ENCODE peak calls at places on chromosomes 1 and 21, in eight cellular contexts. K, C, J, V, X, Y, B and Z are unnamed samples.
A peak's percentile ranks its signal among the peaks of the same experiment; 100 is the strongest.

GRCh38 chr21:42031816-42032215 is 21.7 kb upstream of the ZBTB21 start:
- DNase-seq in X (no peak), K (no peak), Y (no peak), B (peak; percentile 65), V (no peak), C (no peak), J (no peak), Z (no peak)

GRCh38 chr1:225710804-225711203 is 57.9 kb upstream of the ENAH start:
- DNase-seq in C (peak; percentile 22), V (no peak), X (no peak), B (no peak), K (no peak), Y (peak; percentile 34), J (no peak), Z (peak; percentile 52)

GRCh38 chr1:243802736-243803135 is 47.3 kb downstream of the AKT3 start:
- DNase-seq in J (no peak), X (no peak), V (no peak), C (no peak), B (no peak), Y (no peak), K (no peak), Z (no peak)

GRCh38 chr1:43056981-43057391 is 98.3 kb upstream of the SLC2A1 start:
- DNase-seq in K (no peak), C (peak; percentile 65), X (no peak), B (no peak), V (no peak), Y (no peak), J (no peak), Z (no peak)

GRCh38 chr1:220378571-220379302 is 106.5 kb upstream of the RAB3GAP2 start:
- DNase-seq in Y (no peak), X (no peak), B (no peak), V (no peak), K (no peak), J (no peak), C (no peak), Z (no peak)

GRCh38 chr1:109877320-109877771 is 33.3 kb upstream of the CSF1 start:
- DNase-seq in X (peak; percentile 45), K (peak; percentile 83), V (peak; percentile 66), C (peak; percentile 94), B (no peak), Y (peak; percentile 81), J (no peak), Z (peak; percentile 87)

GRCh38 chr1:59298178-59298583 is 1.3 kb downstream of the FGGY start:
- DNase-seq in V (peak; percentile 36), Y (peak; percentile 68), X (no peak), K (peak; percentile 23), J (no peak), B (no peak), C (no peak), Z (peak; percentile 73)

GRCh38 chr1:12549106-12549459 is 68.9 kb downstream of the DHRS3 start:
- DNase-seq in X (no peak), K (no peak), V (no peak), Y (peak; percentile 82), J (no peak), C (no peak), B (no peak), Z (peak; percentile 83)

GRCh38 chr1:172969611-172970010 is 81.1 kb downstream of the TNFSF18 start:
- DNase-seq in C (peak; percentile 84), Y (no peak), J (no peak), X (no peak), V (no peak), K (no peak), B (no peak), Z (no peak)

GRCh38 chr1:223622132-223622842 is 43.2 kb downstream of the CAPN8 start:
- DNase-seq in B (no peak), C (no peak), Y (no peak), K (no peak), X (no peak), J (no peak), V (no peak), Z (no peak)

GRCh38 chr1:100164226-100164625 is 13.8 kb downstream of the LRRC39 start:
- DNase-seq in Y (no peak), J (no peak), C (peak; percentile 67), X (no peak), K (no peak), V (no peak), B (no peak), Z (no peak)

GRCh38 chr1:206002833-206003532 is at the start of gene RAB7B:
- DNase-seq in K (peak; percentile 76), X (peak; percentile 75), B (no peak), Y (peak; percentile 78), J (peak; percentile 32), V (peak; percentile 47), C (peak; percentile 76), Z (peak; percentile 87)

GRCh38 chr1:109444376-109444775 is 18.1 kb upstream of the PSMA5 start:
- DNase-seq in J (no peak), K (no peak), Y (no peak), B (no peak), X (no peak), V (no peak), C (peak; percentile 15), Z (no peak)

GRCh38 chr1:87814573-87814972 is 485.9 kb downstream of the LMO4 start:
- DNase-seq in K (no peak), X (no peak), C (no peak), J (no peak), V (no peak), B (no peak), Y (no peak), Z (no peak)

GRCh38 chr1:206461602-206462455 is 8.4 kb upstream of the IKBKE start:
- DNase-seq in J (peak; percentile 67), Y (peak; percentile 52), C (peak; percentile 73), B (peak; percentile 80), X (peak; percentile 82), K (peak; percentile 77), V (peak; percentile 81), Z (peak; percentile 71)

GRCh38 chr1:231512147-231512698 is 16.2 kb upstream of the TSNAX start:
- DNase-seq in K (no peak), Y (no peak), B (no peak), C (peak; percentile 54), V (no peak), X (no peak), J (no peak), Z (no peak)

GRCh38 chr1:47390843-47391242 is 25.2 kb upstream of the FOXE3 start:
- DNase-seq in X (no peak), Y (no peak), B (no peak), J (no peak), V (no peak), K (no peak), C (no peak), Z (no peak)

GRCh38 chr1:75135829-75136142 is 1.6 kb downstream of the LHX8 start:
- DNase-seq in Y (no peak), B (no peak), V (no peak), X (no peak), K (no peak), C (no peak), J (no peak), Z (no peak)

GRCh38 chr1:75132421-75133381 is 1.5 kb upstream of the LHX8 start:
- DNase-seq in V (no peak), J (no peak), B (no peak), C (no peak), X (no peak), K (no peak), Y (no peak), Z (no peak)

GRCh38 chr1:75134656-75134938 is 409 bp downstream of the LHX8 start:
- DNase-seq in J (no peak), Y (no peak), X (no peak), C (no peak), V (no peak), B (no peak), K (no peak), Z (no peak)

GRCh38 chr1:75134939-75135828 is 996 bp downstream of the LHX8 start:
- DNase-seq in V (no peak), X (no peak), Y (no peak), J (no peak), B (no peak), K (no peak), C (peak; percentile 0), Z (no peak)

GRCh38 chr1:75133754-75134655 is at the start of gene LHX8:
- DNase-seq in Y (no peak), J (no peak), C (no peak), K (no peak), V (no peak), B (no peak), X (no peak), Z (no peak)
- H3K9me3 ChIP-seq in Y (no peaks in the 10 kb centered on the region), J (no peaks in the 10 kb centered on the region), C (peaks cover 4% of the 10 kb centered on the region), K (no peaks in the 10 kb centered on the region), V (no peaks in the 10 kb centered on the region), B (no peaks in the 10 kb centered on the region), X (no peaks in the 10 kb centered on the region), Z (no peaks in the 10 kb centered on the region)

GRCh38 chr1:198660341-198661056 is 21.7 kb downstream of the PTPRC start:
- DNase-seq in B (no peak), X (no peak), K (no peak), Y (no peak), V (no peak), J (no peak), C (no peak), Z (no peak)
- H3K27ac ChIP-seq in B (peak overlapping the region; percentile 18), X (no peak overlapping the region), K (no peak overlapping the region), Y (no peak overlapping the region), V (no peak overlapping the region), J (peak overlapping the region; percentile 68), C (no peak overlapping the region), Z (no peak overlapping the region)

DNA sequence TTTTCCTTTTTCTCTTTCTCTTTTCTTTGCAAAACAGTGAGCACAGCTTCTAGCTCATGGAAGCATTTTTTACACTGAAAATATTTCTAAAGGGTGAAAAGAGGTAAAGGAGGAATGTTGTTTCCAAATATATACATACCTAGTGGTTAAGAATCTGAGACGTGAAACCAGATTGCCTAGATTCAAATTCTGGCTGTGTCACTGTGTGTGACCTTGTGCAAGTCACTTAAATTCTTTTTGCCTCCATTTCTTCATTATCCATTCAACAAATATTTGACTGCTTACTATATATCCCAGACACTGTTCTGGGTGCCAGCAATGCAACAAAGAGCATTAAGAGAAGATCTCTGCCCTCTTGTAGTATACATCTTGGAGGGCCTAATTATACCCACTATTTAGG is 53.3 kb downstream of the ZFYVE9 start:
- DNase-seq in Y (no peak), C (peak; percentile 82), K (no peak), V (no peak), J (no peak), B (no peak), X (no peak), Z (no peak)
- H3K9me3 ChIP-seq in Y (no peaks in the 10 kb centered on the region), C (no peaks in the 10 kb centered on the region), K (no peaks in the 10 kb centered on the region), V (peaks cover 3% of the 10 kb centered on the region), J (no peaks in the 10 kb centered on the region), B (no peaks in the 10 kb centered on the region), X (peaks cover under 1% of the 10 kb centered on the region), Z (no peaks in the 10 kb centered on the region)

DNA sequence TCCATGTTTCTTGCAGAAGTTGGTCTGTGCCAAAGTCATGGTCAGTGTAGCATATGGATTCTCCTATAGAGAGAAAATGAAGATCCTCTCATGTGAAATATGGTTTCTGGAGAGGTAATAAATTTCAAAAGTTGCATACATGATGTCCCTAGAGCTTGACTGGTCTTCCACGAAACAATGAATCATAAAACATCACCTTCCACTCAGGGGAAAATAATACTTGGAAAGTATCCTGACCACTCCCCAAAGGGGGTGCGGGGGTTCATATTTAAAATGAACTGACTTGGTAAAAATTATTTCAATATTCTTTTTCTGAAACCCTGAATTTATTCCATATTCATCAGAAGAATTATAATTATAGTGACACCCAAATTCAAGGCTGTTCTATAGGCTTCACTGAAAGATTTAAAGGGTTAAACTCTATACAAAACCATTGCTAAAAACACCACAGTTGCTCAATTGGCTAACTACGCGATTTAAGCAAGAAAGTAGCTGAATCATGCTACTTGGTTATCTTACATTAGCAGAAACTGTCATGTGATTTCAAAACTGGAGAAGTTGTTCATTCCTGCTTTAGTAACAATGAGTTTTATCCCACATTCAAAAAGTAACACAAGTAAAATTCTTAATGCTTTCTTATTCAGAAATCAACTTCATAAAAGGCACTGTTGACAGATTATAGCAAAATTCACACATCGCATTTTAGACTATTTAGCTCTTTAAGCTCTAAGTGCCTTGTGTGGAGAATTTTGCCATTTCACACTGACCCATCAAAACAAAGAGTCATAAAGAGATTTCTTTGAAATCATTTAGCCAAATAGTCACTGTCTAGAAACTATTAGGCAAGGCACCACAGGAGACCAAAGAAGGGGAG is 5.3 kb downstream of the CREG1 start:
- DNase-seq in J (no peak), C (peak; percentile 53), B (no peak), K (no peak), X (no peak), Y (no peak), V (no peak), Z (no peak)
- H3K27ac ChIP-seq in J (no peak overlapping the region), C (peak overlapping the region; percentile 80), B (no peak overlapping the region), K (peak overlapping the region; percentile 69), X (peak overlapping the region; percentile 61), Y (peak overlapping the region; percentile 56), V (peak overlapping the region; percentile 52), Z (no peak overlapping the region)